ENCODE peak calls at places on chromosomes 13 and 19, in six cellular contexts. R is omental fat pad; O is GM10248; S is osteocyte; Z is breast epithelium; P is CD8-positive, alpha-beta T cell. W is an unnamed sample.

GRCh38 chr13:113950451-113951245 is 23.2 kb downstream of the C13orf46 start:
- DNase-seq in R (no peak), O (no peak), S (no peak), Z (no peak), P (peak; percentile 19), W (no peak)

GRCh38 chr19:56091751-56092546 is 29.1 kb downstream of the ZNF787 start:
- DNase-seq in R (no peak), O (no peak), S (no peak), Z (peak; percentile 66), P (no peak), W (no peak)

GRCh38 chr13:103007427-103007762 is 58.8 kb downstream of the SLC10A2 start:
- DNase-seq in R (no peak), O (no peak), S (no peak), Z (no peak), P (no peak), W (no peak)

GRCh38 chr13:39347926-39348901 is 254.8 kb downstream of the LHFPL6 start:
- DNase-seq in R (no peak), O (no peak), S (no peak), Z (no peak), P (no peak), W (no peak)

GRCh38 chr13:40228486-40228885 is 438.0 kb downstream of the FOXO1 start:
- DNase-seq in R (no peak), O (no peak), S (no peak), Z (no peak), P (no peak), W (no peak)

GRCh38 chr19:58563034-58563573 is 4.7 kb upstream of the UBE2M start:
- DNase-seq in R (no peak), O (peak; percentile 62), S (no peak), Z (no peak), P (peak; percentile 20), W (peak; percentile 31)

GRCh38 chr13:51721485-51721884 is 82.5 kb downstream of the DHRS12 start:
- DNase-seq in R (no peak), O (peak; percentile 30), S (no peak), Z (no peak), P (no peak), W (no peak)

GRCh38 chr19:30896551-30896950 is 452.7 kb downstream of the TSHZ3 start:
- DNase-seq in R (no peak), O (no peak), S (no peak), Z (no peak), P (no peak), W (no peak)

GRCh38 chr19:18109731-18110671 is 12.4 kb downstream of the MAST3 start:
- DNase-seq in R (no peak), O (peak; percentile 64), S (no peak), Z (no peak), P (no peak), W (no peak)

GRCh38 chr19:38701455-38702063 is 42.7 kb downstream of the CAPN12 start:
- DNase-seq in R (no peak), O (no peak), S (no peak), Z (no peak), P (no peak), W (no peak)

GRCh38 chr19:6706633-6706958 is 13.9 kb downstream of the C3 start:
- DNase-seq in R (no peak), O (no peak), S (no peak), Z (no peak), P (no peak), W (no peak)

GRCh38 chr19:3699071-3699740 is 1.1 kb downstream of the PIP5K1C start:
- DNase-seq in R (no peak), O (peak; percentile 63), S (no peak), Z (no peak), P (no peak), W (no peak)

GRCh38 chr13:31870511-31870910 is 131.2 kb downstream of the RXFP2 start:
- DNase-seq in R (no peak), O (no peak), S (no peak), Z (no peak), P (no peak), W (no peak)

GRCh38 chr19:7391218-7391670 is 42.5 kb downstream of the ARHGEF18 start:
- DNase-seq in R (no peak), O (no peak), S (no peak), Z (no peak), P (no peak), W (no peak)

GRCh38 chr13:95564948-95565347 is 12.4 kb downstream of the CLDN10 start:
- DNase-seq in R (no peak), O (no peak), S (no peak), Z (no peak), P (no peak), W (no peak)

GRCh38 chr13:113654175-113654560 is 3.8 kb downstream of the ATP4B start:
- DNase-seq in R (no peak), O (no peak), S (no peak), Z (no peak), P (no peak), W (no peak)

GRCh38 chr19:33241530-33242101 is 16.0 kb upstream of the SLC7A10 start:
- DNase-seq in R (no peak), O (no peak), S (no peak), Z (no peak), P (no peak), W (no peak)

GRCh38 chr19:17972230-17972629 is 5.3 kb downstream of the KCNN1 start:
- DNase-seq in R (no peak), O (no peak), S (no peak), Z (no peak), P (no peak), W (no peak)

GRCh38 chr13:53174550-53174949 is 145.9 kb downstream of the OLFM4 start:
- DNase-seq in R (no peak), O (no peak), S (no peak), Z (no peak), P (no peak), W (no peak)

GRCh38 chr13:52615817-52616216 is 26.4 kb upstream of the HNRNPA1L2 start:
- DNase-seq in R (no peak), O (no peak), S (no peak), Z (no peak), P (no peak), W (no peak)

GRCh38 chr13:23743717-23744116 is 145.5 kb downstream of the MIPEP start:
- DNase-seq in R (no peak), O (no peak), S (no peak), Z (no peak), P (no peak), W (no peak)

GRCh38 chr13:23740002-23740401 is 149.2 kb downstream of the MIPEP start:
- DNase-seq in R (no peak), O (no peak), S (no peak), Z (no peak), P (no peak), W (no peak)

GRCh38 chr13:23744315-23744714 is 144.9 kb downstream of the MIPEP start:
- DNase-seq in R (no peak), O (no peak), S (no peak), Z (no peak), P (no peak), W (no peak)

GRCh38 chr13:23743269-23743668 is 145.9 kb downstream of the MIPEP start:
- DNase-seq in R (no peak), O (peak; percentile 24), S (no peak), Z (no peak), P (no peak), W (no peak)

GRCh38 chr13:23741879-23742510 is 147.2 kb downstream of the MIPEP start:
- DNase-seq in R (no peak), O (no peak), S (no peak), Z (no peak), P (no peak), W (peak; percentile 64)
- TF ChIP-seq CTCF in R (no peak), O (peak; percentile 24), S (peak; percentile 45), Z (no peak), P (no peak), W (peak; percentile 77)

GRCh38 chr19:14167594-14168138 is 31.3 kb upstream of the ASF1B start:
- DNase-seq in R (no peak), O (no peak), S (no peak), Z (no peak), P (no peak), W (no peak)
- TF ChIP-seq CTCF in R (no peak), O (no peak), S (no peak), Z (no peak), P (no peak), W (no peak)

DNA sequence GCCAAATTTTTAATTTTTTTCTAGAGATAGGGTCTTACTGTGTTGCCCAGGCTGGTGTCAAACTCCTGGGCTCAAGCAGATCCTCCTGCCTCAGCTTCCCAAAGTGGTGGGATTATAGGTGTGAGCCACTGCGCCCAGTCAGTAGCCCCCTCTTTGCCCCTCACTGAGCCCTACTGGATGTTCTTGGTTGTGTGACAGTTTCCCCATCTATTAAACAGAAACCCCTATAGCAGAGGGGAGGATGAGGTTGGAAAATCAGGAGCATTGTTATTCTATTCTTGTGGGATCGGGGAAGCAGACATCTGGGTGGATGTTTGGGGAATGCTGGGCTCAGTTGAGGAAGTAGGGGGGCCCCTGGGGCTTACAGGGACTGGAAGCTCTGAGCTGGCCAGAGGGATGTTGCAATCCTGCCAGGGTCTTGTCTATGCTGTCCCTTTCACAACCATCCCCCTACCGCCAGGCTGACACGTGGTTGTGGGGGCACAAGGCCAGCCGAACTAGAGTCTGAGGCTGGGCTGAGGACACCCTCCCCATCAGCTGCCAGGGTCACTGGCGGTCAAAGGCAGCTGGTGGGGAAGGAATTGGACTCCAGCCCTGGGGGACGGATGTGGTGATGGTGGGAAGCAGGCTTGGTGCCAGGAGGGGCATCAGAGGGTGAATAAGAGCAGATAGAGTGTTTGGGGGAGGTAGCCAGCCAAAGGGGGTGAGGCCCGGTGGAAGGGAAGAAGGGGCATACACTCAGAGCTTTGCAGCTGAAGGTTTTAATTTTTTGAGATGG is 10.9 kb downstream of the APOC1 start:
- DNase-seq in R (peak; percentile 59), O (no peak), S (no peak), Z (no peak), P (no peak), W (no peak)
- TF ChIP-seq CTCF in R (no peak), O (no peak), S (no peak), Z (no peak), P (no peak), W (no peak)

DNA sequence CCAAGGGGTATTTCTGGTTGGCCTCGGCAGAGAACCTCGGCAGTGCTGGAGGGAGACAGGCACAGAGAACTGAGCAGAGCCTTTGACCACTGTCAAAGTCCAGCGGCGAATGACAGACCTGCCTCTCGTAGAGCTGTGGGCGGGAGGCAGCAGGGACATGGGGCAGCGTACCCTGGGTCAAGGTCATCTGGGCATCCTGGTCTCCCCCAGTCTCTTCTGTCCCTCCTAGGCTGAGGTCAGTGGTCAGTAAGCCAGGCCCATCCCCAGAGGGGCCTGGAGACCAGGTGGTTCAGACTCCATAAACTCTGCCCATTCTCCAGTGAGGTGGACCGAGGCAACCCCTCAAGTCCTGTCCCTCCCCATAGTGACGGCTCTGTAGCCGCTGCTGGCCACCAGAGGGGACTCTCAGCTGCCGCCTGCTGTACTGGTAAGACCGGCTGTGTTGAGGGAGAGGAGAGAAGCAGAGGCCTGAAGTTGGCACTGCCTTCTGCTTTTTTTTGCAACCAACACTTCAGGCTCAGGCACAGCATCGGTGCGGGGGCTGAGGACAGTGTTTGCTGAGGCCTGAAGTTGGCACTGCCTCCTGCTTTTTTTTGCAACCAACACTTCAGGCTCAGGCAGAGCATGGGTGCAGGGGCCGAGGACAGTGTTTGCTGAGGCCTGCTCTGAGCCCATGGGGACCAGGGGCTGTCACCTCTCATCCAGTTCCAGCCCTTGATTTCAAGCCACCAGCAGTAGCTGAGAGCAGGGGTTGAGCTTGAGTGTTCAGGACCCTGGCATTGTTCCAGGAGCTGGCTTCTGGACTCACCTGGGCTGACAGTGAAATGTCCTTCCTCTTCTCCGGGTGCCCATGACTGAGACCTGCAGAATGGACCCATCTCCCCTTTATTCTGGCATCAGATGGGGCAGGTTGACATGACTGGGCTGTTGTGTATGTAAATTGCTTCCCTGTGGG is at the start of gene PGLYRP2:
- DNase-seq in R (no peak), O (no peak), S (no peak), Z (peak; percentile 74), P (peak; percentile 31), W (no peak)
- TF ChIP-seq CTCF in R (no peak), O (peak; percentile 25), S (no peak), Z (no peak), P (no peak), W (no peak)

W was measured in endothelial cell.